ENCODE peak calls at places on chromosomes 5 and 9, in four cellular contexts. V is suprapubic skin, W is GM23248, N is heart left ventricle. J is an unnamed sample.

GRCh38 chr5:103393131-103393754 is 134.7 kb downstream of the MACIR start:
- DNase-seq in W (peak), V (no peak), N (peak), J (peak)

GRCh38 chr9:16191691-16192402 is 639.0 kb downstream of the CCDC171 start:
- DNase-seq in V (peak), N (peak), W (peak), J (peak)

GRCh38 chr5:147177125-147177840 is 57.5 kb upstream of the STK32A start:
- DNase-seq in V (no peak), N (no peak), W (peak), J (peak)

GRCh38 chr5:128538249-128539037 is 398 bp upstream of the FBN2 start:
- DNase-seq in V (no peak), W (peak), N (peak), J (peak)

GRCh38 chr9:34592895-34593601 is 3.5 kb upstream of the CNTFR start:
- DNase-seq in N (peak), V (peak), W (peak), J (no peak)

GRCh38 chr9:111598730-111599091 is 736 bp downstream of the PTGR1 start:
- DNase-seq in W (peak), V (peak), N (peak), J (peak)

GRCh38 chr5:110865400-110866094 is 126.7 kb downstream of the SLC25A46 start:
- DNase-seq in W (peak), N (no peak), V (no peak), J (peak)

GRCh38 chr5:83955916-83956315 is 235.3 kb upstream of the HAPLN1 start:
- DNase-seq in N (no peak), V (no peak), W (peak), J (peak)

GRCh38 chr5:36369092-36369737 is 67.5 kb upstream of the RANBP3L start:
- DNase-seq in W (peak), V (no peak), N (no peak), J (no peak)

J was measured in GM03348.